ENCODE peak calls at places on chromosome 9, in nine cellular contexts. N, L, Y, X, T, K, S, O and W are unnamed samples.

GRCh38 chr9:880725-881124 is 39.2 kb downstream of the DMRT1 start:
- DNase-seq in N (no peak), L (no peak), Y (no peak), X (no peak), T (peak), K (no peak), S (no peak), O (no peak), W (no peak)

GRCh38 chr9:101226803-101227202 is 158.0 kb downstream of the BAAT start:
- DNase-seq in N (no peak), L (no peak), Y (no peak), X (no peak), T (no peak), K (no peak), S (no peak), O (no peak), W (no peak)

GRCh38 chr9:16022228-16022627 is 469.4 kb downstream of the CCDC171 start:
- DNase-seq in N (no peak), L (no peak), Y (no peak), X (no peak), T (no peak), K (no peak), S (no peak), O (no peak), W (no peak)

GRCh38 chr9:81841326-81841725 is 86.9 kb upstream of the SPATA31D4 start:
- DNase-seq in N (no peak), L (no peak), Y (no peak), X (no peak), T (no peak), K (no peak), S (no peak), O (no peak), W (no peak)

GRCh38 chr9:132837501-132838268 is 40.4 kb downstream of the AK8 start:
- DNase-seq in N (no peak), L (no peak), Y (no peak), X (no peak), T (no peak), K (no peak), S (no peak), O (no peak), W (no peak)

GRCh38 chr9:12680341-12680740 is 12.8 kb upstream of the TYRP1 start:
- DNase-seq in N (no peak), L (no peak), Y (no peak), X (no peak), T (no peak), K (no peak), S (no peak), O (no peak), W (no peak)

GRCh38 chr9:83441390-83441789 is 96.8 kb downstream of the FRMD3 start:
- DNase-seq in N (no peak), L (no peak), Y (no peak), X (no peak), T (no peak), K (no peak), S (no peak), O (no peak), W (no peak)

GRCh38 chr9:71941060-71941568 is 29.7 kb downstream of the C9orf85 start:
- DNase-seq in N (no peak), L (no peak), Y (no peak), X (no peak), T (no peak), K (no peak), S (no peak), O (no peak), W (no peak)

GRCh38 chr9:91681461-91682305 is 258.1 kb upstream of the NFIL3 start:
- DNase-seq in N (peak), L (no peak), Y (peak), X (peak), T (peak), K (peak), S (peak), O (peak), W (peak)

GRCh38 chr9:115018547-115019435 is 88.4 kb upstream of the TNFSF8 start:
- DNase-seq in N (no peak), L (no peak), Y (no peak), X (no peak), T (no peak), K (no peak), S (no peak), O (no peak), W (no peak)

GRCh38 chr9:72843525-72844439 is 109.1 kb downstream of the ALDH1A1 start:
- DNase-seq in N (no peak), L (no peak), Y (no peak), X (no peak), T (no peak), K (no peak), S (no peak), O (no peak), W (no peak)

GRCh38 chr9:131677445-131678180 is 62.3 kb downstream of the RAPGEF1 start:
- DNase-seq in N (no peak), L (peak), Y (no peak), X (no peak), T (peak), K (peak), S (no peak), O (no peak), W (no peak)

GRCh38 chr9:131676431-131676972 is 63.4 kb downstream of the RAPGEF1 start:
- DNase-seq in N (no peak), L (no peak), Y (no peak), X (no peak), T (no peak), K (no peak), S (no peak), O (no peak), W (no peak)

GRCh38 chr9:131677051-131677444 is 62.8 kb downstream of the RAPGEF1 start:
- DNase-seq in N (no peak), L (no peak), Y (no peak), X (no peak), T (no peak), K (no peak), S (no peak), O (no peak), W (no peak)

GRCh38 chr9:131679261-131680020 is 60.4 kb downstream of the RAPGEF1 start:
- DNase-seq in N (no peak), L (no peak), Y (no peak), X (no peak), T (no peak), K (no peak), S (no peak), O (no peak), W (no peak)

GRCh38 chr9:131678499-131679111 is 61.3 kb downstream of the RAPGEF1 start:
- DNase-seq in N (no peak), L (peak), Y (no peak), X (no peak), T (peak), K (peak), S (no peak), O (peak), W (no peak)
- TF ChIP-seq CTCF in N (no peak), L (no peak), Y (no peak), X (no peak), T (no peak), K (no peak), S (no peak), O (no peak), W (no peak)

GRCh38 chr9:78745996-78746395 is 449.1 kb downstream of the PSAT1 start:
- DNase-seq in N (no peak), L (no peak), Y (no peak), X (no peak), T (no peak), K (no peak), S (no peak), O (no peak), W (no peak)

DNA sequence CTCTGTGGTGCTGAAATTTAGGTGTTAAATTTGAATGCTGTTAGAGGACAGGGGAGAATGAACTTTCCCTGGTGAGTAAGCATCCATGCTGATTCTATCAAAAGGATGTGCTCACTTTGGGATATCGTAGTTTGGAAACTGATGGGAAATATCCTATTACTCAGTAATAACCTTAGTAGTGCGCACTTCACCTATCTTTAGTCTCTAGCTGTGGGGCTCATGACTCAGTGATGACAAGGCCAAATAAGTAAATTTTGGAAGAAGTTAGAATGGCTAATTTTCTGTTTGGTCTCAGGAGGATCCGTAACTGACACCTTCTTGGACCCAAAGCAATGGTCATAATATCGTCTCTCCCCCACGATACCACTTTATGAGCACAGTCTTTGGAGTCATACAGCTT is 448.4 kb downstream of the PSAT1 start:
- DNase-seq in N (no peak), L (no peak), Y (no peak), X (no peak), T (no peak), K (no peak), S (no peak), O (no peak), W (no peak)
- TF ChIP-seq CTCF in N (no peak), L (no peak), Y (no peak), X (no peak), T (no peak), K (no peak), S (no peak), O (no peak), W (no peak)

GRCh38 chr9:137037035-137037434 is 5.1 kb upstream of the FUT7 start:
- DNase-seq in N (no peak), L (no peak), Y (no peak), X (no peak), T (no peak), K (no peak), S (no peak), O (no peak), W (no peak)

GRCh38 chr9:137034709-137035506 is 3.0 kb upstream of the FUT7 start:
- DNase-seq in N (peak), L (peak), Y (peak), X (peak), T (peak), K (peak), S (peak), O (peak), W (peak)

GRCh38 chr9:137034039-137034708 is 2.3 kb upstream of the FUT7 start:
- DNase-seq in N (no peak), L (no peak), Y (no peak), X (no peak), T (no peak), K (no peak), S (no peak), O (no peak), W (no peak)

GRCh38 chr9:137035937-137036336 is 4.0 kb upstream of the FUT7 start:
- DNase-seq in N (no peak), L (no peak), Y (no peak), X (no peak), T (no peak), K (no peak), S (no peak), O (no peak), W (no peak)

DNA sequence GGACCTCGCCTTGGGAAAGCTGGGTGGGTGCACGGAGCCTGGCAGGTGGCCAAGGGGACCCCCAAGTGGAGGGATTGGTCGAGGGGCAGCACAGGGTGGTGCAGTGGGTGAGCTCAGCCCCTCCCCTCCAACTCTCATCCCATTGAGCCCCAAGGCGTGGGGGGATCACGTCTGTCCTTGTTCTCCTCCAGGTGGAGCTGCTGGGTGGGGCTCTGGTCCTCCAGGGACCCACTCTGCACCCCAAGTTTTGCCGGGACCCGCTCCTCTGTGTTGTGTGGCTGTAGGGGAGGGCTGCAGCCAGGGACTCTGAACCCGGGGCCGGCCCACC is 3.6 kb upstream of the FUT7 start:
- DNase-seq in N (no peak), L (no peak), Y (no peak), X (no peak), T (no peak), K (no peak), S (no peak), O (no peak), W (no peak)
- TF ChIP-seq CTCF in N (no peak), L (no peak), Y (peak), X (no peak), T (no peak), K (no peak), S (peak), O (peak), W (peak)

DNA sequence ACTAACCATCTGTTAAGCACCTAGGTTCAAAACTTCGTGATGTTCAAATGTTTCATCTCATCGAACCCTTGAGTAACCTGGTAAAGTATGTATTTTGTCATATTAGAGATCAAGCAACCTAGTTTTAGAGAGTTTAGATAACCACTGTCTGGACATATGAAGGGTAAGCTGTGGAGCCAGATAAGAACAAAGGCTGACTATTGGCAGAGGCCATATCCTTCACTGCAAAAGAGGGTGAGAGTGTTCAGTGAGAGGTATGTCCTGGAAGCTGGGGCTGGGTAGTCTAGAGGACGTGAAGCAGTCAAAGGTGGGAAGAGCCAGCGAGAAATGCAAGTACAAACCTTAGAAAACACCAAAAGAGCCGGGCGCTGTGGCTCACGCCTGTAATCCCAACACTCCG is 573.1 kb upstream of the KLF4 start:
- DNase-seq in N (no peak), L (no peak), Y (no peak), X (no peak), T (no peak), K (no peak), S (no peak), O (no peak), W (no peak)
- TF ChIP-seq CTCF in N (no peak), L (no peak), Y (no peak), X (no peak), T (no peak), K (no peak), S (no peak), O (no peak), W (no peak)

DNA sequence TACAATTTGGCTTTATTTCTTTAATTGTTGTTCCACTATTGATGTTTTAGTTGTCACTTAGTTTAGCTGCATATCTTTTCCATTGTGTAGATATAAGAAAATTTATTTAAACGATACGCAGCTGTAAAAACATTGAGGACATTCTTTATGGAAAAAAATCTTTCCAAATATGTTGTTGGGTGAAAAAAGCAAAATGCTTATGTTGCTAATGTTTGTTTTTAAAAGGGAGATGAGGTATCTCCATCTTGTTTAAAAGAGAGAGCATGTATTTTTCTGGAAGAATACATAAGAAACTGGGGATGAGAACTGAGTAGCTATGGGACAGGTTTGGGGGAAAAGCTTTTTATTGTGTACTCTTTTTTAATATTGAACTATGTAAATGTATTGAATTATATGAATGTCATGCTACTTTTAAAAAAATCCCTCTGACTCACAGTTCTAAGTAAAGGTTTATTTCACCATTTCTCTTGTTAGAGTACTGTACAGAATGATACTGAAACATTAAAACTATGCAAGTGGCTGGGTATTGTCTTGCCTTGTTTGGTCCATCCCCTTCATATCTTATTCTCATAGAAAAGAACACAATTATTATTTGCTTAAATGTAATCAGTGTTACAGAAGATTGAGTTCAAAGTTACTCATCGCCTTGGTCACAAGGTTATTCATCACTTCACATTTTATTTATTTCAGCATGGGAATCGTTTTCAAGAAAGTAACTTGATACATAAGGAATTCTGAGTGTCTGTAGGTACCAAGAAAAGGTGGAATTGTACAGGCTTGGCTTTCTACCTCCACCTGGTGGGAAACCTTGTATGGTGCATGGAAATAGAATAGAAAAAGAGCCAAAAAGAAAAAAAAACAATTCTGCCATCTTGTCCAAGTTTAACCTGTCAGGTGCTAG is 85.8 kb downstream of the RIC1 start:
- DNase-seq in N (no peak), L (no peak), Y (no peak), X (no peak), T (no peak), K (peak), S (no peak), O (no peak), W (no peak)
- TF ChIP-seq CTCF in N (no peak), L (peak), Y (no peak), X (peak), T (no peak), K (peak), S (peak), O (peak), W (peak)